ENCODE peak calls at places on chromosomes 12 and 14, in five cellular contexts. Q is GM10248, H is activated B cell treated with CpG ODN at 0.5 μM for 24 hours, G is GM23338, P is bronchial epithelial cell. Z is an unnamed sample.

GRCh38 chr14:43539210-43539609 is 967.9 kb downstream of the FSCB start:
- DNase-seq in P (peak; percentile 0), G (peak; percentile 84), H (no peak), Q (no peak), Z (no peak)

GRCh38 chr12:116331876-116332275 is 54.4 kb upstream of the MED13L start:
- DNase-seq in Q (no peak), P (no peak), G (no peak), H (no peak), Z (no peak)

GRCh38 chr12:95994476-95994875 is 1.7 kb downstream of the HAL start:
- DNase-seq in Q (no peak), G (no peak), P (no peak), H (no peak), Z (no peak)

GRCh38 chr14:92277031-92277430 is 45.9 kb upstream of the SLC24A4 start:
- DNase-seq in H (no peak), G (no peak), Q (no peak), P (no peak), Z (no peak)

GRCh38 chr12:91774471-91774921 is 371.1 kb downstream of the BTG1 start:
- DNase-seq in G (no peak), Q (no peak), H (no peak), P (peak; percentile 21), Z (no peak)

GRCh38 chr14:44795725-44796124 is 166.0 kb downstream of the KLHL28 start:
- DNase-seq in H (no peak), G (peak; percentile 15), P (peak; percentile 10), Q (no peak), Z (no peak)

GRCh38 chr14:61749867-61750266 is 12.4 kb upstream of the SNAPC1 start:
- DNase-seq in H (no peak), Q (no peak), P (peak; percentile 64), G (peak; percentile 61), Z (no peak)

GRCh38 chr12:111025792-111026430 is 105.5 kb upstream of the MYL2 start:
- DNase-seq in G (no peak), P (no peak), H (no peak), Q (no peak), Z (no peak)

GRCh38 chr14:32559048-32559447 is 229.9 kb downstream of the AKAP6 start:
- DNase-seq in Q (no peak), P (peak; percentile 53), G (no peak), H (no peak), Z (no peak)

GRCh38 chr12:64882687-64883086 is 58.2 kb downstream of the TBC1D30 start:
- DNase-seq in P (no peak), Q (no peak), H (no peak), G (no peak), Z (no peak)

GRCh38 chr14:104433401-104434213 is 146.0 kb upstream of the C14orf180 start:
- DNase-seq in P (no peak), H (no peak), Q (no peak), G (no peak), Z (peak; percentile 68)

GRCh38 chr14:76917158-76917596 is 91.0 kb downstream of the LRRC74A start:
- DNase-seq in Q (no peak), G (peak; percentile 96), P (peak; percentile 68), H (no peak), Z (no peak)

GRCh38 chr14:23130875-23131274 is 11.8 kb upstream of the CEBPE start:
- DNase-seq in P (no peak), G (no peak), H (no peak), Q (no peak), Z (no peak)

GRCh38 chr14:86933460-86933859 is 1059.5 kb downstream of the GALC start:
- DNase-seq in P (no peak), H (no peak), G (no peak), Q (no peak), Z (no peak)

GRCh38 chr14:64968651-64969050 is 3.5 kb downstream of the RAB15 start:
- DNase-seq in Q (no peak), G (peak; percentile 43), H (no peak), P (no peak), Z (no peak)

GRCh38 chr12:26017484-26018211 is 59.2 kb downstream of the RASSF8 start:
- DNase-seq in G (peak; percentile 88), H (no peak), P (peak; percentile 33), Q (peak; percentile 33), Z (no peak)

GRCh38 chr12:57781241-57781640 is 1.3 kb upstream of the TSFM start:
- DNase-seq in P (no peak), H (no peak), Q (no peak), G (no peak), Z (no peak)

GRCh38 chr14:96824283-96824682 is 27.1 kb downstream of the VRK1 start:
- DNase-seq in P (peak; percentile 89), H (no peak), Q (no peak), G (no peak), Z (no peak)

GRCh38 chr12:15555466-15555865 is 233.2 kb downstream of the PTPRO start:
- DNase-seq in H (no peak), G (no peak), P (no peak), Q (no peak), Z (no peak)

GRCh38 chr14:77014004-77014604 is 14.4 kb downstream of the IRF2BPL start:
- DNase-seq in P (no peak), H (no peak), Q (no peak), G (peak; percentile 43), Z (peak; percentile 75)

GRCh38 chr14:66495214-66496098 is 9.3 kb downstream of the CCDC196 start:
- DNase-seq in Q (peak; percentile 41), H (no peak), G (peak; percentile 69), P (peak; percentile 77), Z (no peak)
- TF ChIP-seq CTCF in Q (peak; percentile 70), H (peak; percentile 21), G (peak; percentile 83), P (peak; percentile 57), Z (peak; percentile 88)

GRCh38 chr14:102805941-102806340 is 28.7 kb downstream of the TRAF3 start:
- DNase-seq in H (no peak), G (no peak), P (no peak), Q (no peak), Z (no peak)
- TF ChIP-seq CTCF in H (no peak), G (peak; percentile 3), P (no peak), Q (no peak), Z (no peak)

GRCh38 chr12:124333724-124334123 is 38.8 kb downstream of the RFLNA start:
- DNase-seq in Q (no peak), H (no peak), G (no peak), P (no peak), Z (no peak)

GRCh38 chr12:124332900-124333299 is 38.0 kb downstream of the RFLNA start:
- DNase-seq in P (no peak), G (no peak), H (no peak), Q (no peak), Z (no peak)

GRCh38 chr12:124334266-124334665 is 39.4 kb downstream of the RFLNA start:
- DNase-seq in G (no peak), H (no peak), P (no peak), Q (no peak), Z (no peak)

GRCh38 chr12:124334976-124335375 is 40.1 kb downstream of the RFLNA start:
- DNase-seq in P (no peak), Q (no peak), H (no peak), G (no peak), Z (no peak)

GRCh38 chr12:124332068-124332672 is 37.3 kb downstream of the RFLNA start:
- DNase-seq in G (peak; percentile 64), Q (no peak), P (no peak), H (no peak), Z (no peak)
- TF ChIP-seq CTCF in G (peak; percentile 56), Q (no peak), P (peak; percentile 22), H (no peak), Z (peak; percentile 61)

DNA sequence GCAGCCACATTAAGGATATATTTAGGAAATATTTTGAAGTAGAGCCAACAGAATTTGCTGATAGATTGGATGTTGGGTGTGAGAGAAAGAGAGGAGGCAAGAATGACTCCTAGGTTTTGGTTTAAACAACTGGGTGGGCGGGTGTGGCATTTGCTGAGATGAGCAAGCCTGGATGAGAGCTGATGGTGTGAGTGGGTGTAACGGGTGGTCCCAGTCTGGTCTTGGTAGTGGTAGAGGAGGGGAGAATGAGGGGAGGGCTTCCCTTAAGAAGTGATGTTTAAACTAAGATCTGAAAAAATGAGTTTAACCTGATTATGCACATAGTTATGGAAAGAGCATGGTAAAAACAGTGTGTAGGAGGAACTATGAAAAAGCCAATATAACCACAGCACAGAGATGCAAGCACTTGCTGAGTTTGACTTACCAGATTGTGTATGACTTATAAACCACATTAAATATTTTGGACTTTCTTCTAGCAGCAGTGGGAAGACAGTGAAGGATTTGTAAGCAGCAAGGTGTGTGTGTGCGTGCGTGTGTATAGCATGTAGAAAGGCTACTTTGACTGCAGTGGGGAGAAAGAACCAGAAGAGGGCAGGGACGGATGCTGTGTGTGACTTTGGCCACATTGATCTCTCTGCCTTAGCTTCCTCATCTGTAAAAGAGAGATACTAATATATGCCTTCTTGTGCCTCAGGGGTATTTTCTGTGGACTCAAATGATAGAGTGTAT is 139.7 kb downstream of the PRIMA1 start:
- DNase-seq in G (peak; percentile 77), H (no peak), Q (no peak), P (peak; percentile 30), Z (no peak)
- TF ChIP-seq CTCF in G (peak; percentile 86), H (no peak), Q (peak; percentile 34), P (peak; percentile 40), Z (peak; percentile 66)

GRCh38 chr12:115210533-115211252 is 526.7 kb upstream of the TBX3 start:
- DNase-seq in H (no peak), G (no peak), P (no peak), Q (no peak), Z (no peak)
- TF ChIP-seq CTCF in H (no peak), G (no peak), P (no peak), Q (no peak), Z (no peak)

GRCh38 chr14:37197421-37198272 is at the start of gene MIPOL1:
- DNase-seq in G (peak; percentile 78), Q (no peak), P (peak; percentile 77), H (no peak), Z (peak; percentile 87)
- TF ChIP-seq CTCF in G (peak; percentile 51), Q (no peak), P (peak; percentile 26), H (no peak), Z (peak; percentile 44)

DNA sequence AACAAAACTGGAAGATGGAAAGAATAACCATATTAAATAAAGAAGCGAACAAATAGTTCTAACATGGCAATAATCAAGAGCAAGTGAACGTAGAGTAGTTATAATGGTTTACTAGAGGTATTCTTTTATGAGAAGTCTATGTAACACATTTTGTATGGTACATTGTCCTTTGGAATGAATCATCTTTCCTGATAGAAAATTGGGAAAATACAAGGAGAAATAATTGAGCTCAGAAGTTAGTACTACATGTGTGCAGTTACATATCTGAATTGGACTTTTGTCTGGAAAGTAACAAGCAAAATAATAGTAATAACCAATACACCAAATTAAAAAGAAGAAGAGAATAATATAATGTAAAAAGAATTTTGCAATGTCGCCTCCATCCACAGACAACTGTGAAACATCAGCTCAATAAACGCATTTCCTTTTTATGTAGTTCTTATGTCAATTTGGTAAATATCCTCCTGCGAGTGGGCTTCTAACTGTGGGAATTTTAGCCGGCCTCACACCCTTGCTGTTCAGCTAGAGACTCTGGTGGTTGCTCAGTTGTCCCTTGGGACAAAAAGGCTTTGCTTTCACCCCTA is 943 bp upstream of the TUBA1A start:
- DNase-seq in Q (no peak), G (no peak), H (no peak), P (no peak), Z (peak; percentile 7)
- TF ChIP-seq CTCF in Q (no peak), G (no peak), H (no peak), P (no peak), Z (no peak)

GRCh38 chr12:122200541-122201175 is 2.9 kb upstream of the B3GNT4 start:
- DNase-seq in G (peak; percentile 64), Q (no peak), P (no peak), H (no peak), Z (no peak)
- TF ChIP-seq CTCF in G (peak; percentile 26), Q (no peak), P (no peak), H (no peak), Z (peak; percentile 50)